ENCODE peak calls at places on chromosomes 16 and 17, in nine cellular contexts. N, M, H, G, B, Q, E, I and T are unnamed samples.

GRCh38 chr17:900336-900735 is 79.2 kb downstream of the NXN start:
- DNase-seq in I (no peak), Q (no peak), E (no peak), B (no peak), H (no peak), N (no peak), M (no peak), G (no peak), T (no peak)

GRCh38 chr17:59762022-59762825 is 54.8 kb downstream of the VMP1 start:
- DNase-seq in M (no peak), I (peak), E (no peak), B (no peak), Q (no peak), G (no peak), H (peak), N (no peak), T (no peak)

GRCh38 chr16:29007865-29008593 is 23.2 kb downstream of the LAT start:
- DNase-seq in H (peak), I (no peak), N (no peak), E (no peak), G (no peak), M (no peak), Q (no peak), B (no peak), T (no peak)

GRCh38 chr16:10097273-10097672 is 85.0 kb downstream of the GRIN2A start:
- DNase-seq in M (no peak), B (no peak), N (no peak), E (no peak), H (no peak), Q (no peak), I (no peak), G (no peak), T (no peak)

GRCh38 chr16:17556276-17557052 is 85.7 kb upstream of the XYLT1 start:
- DNase-seq in Q (no peak), E (no peak), N (no peak), G (no peak), B (peak), H (peak), I (peak), M (no peak), T (no peak)

GRCh38 chr17:59498421-59499307 is 66.7 kb upstream of the DHX40 start:
- DNase-seq in N (no peak), B (no peak), H (peak), I (no peak), G (no peak), E (no peak), M (no peak), Q (no peak), T (no peak)

GRCh38 chr17:28276011-28276410 is 43.0 kb upstream of the TMEM97 start:
- DNase-seq in N (no peak), E (no peak), B (no peak), Q (no peak), I (no peak), H (no peak), G (no peak), M (no peak), T (no peak)

GRCh38 chr17:32156656-32157055 is 14.4 kb downstream of the RHOT1 start:
- DNase-seq in Q (no peak), B (no peak), M (no peak), N (no peak), G (no peak), E (no peak), H (no peak), I (no peak), T (no peak)

GRCh38 chr17:48215583-48216139 is 108.1 kb downstream of the SNX11 start:
- DNase-seq in N (no peak), Q (no peak), I (peak), M (peak), E (no peak), G (no peak), H (peak), B (peak), T (no peak)

GRCh38 chr16:27959914-27960313 is 103.6 kb downstream of the GSG1L start:
- DNase-seq in B (no peak), I (no peak), G (no peak), N (no peak), M (no peak), Q (no peak), E (no peak), H (no peak), T (no peak)

GRCh38 chr17:73343168-73343634 is 31.4 kb upstream of the CDC42EP4 start:
- DNase-seq in I (no peak), G (peak), H (peak), B (peak), N (peak), E (peak), M (no peak), Q (peak), T (no peak)

GRCh38 chr17:76405967-76406647 is 21.7 kb downstream of the SPHK1 start:
- DNase-seq in H (no peak), M (peak), B (no peak), G (peak), E (peak), Q (no peak), N (peak), I (no peak), T (no peak)

GRCh38 chr17:64202683-64203430 is 60.2 kb downstream of the TEX2 start:
- DNase-seq in I (no peak), H (peak), M (no peak), B (no peak), N (no peak), G (no peak), E (no peak), Q (no peak), T (no peak)

GRCh38 chr17:68375566-68375965 is 81.7 kb downstream of the WIPI1 start:
- DNase-seq in E (no peak), N (no peak), I (no peak), M (no peak), H (no peak), Q (no peak), G (no peak), B (no peak), T (no peak)

GRCh38 chr16:69709456-69710084 is 16.8 kb downstream of the NQO1 start:
- DNase-seq in M (no peak), G (no peak), B (peak), N (no peak), I (peak), Q (peak), E (peak), H (peak), T (no peak)

GRCh38 chr17:35529868-35530267 is 7.6 kb downstream of the SLFN12L start:
- DNase-seq in H (no peak), I (no peak), N (no peak), M (no peak), E (no peak), B (no peak), G (no peak), Q (no peak), T (no peak)

GRCh38 chr16:50298075-50298460 is 31.7 kb downstream of the ADCY7 start:
- DNase-seq in M (no peak), E (no peak), G (no peak), Q (no peak), H (no peak), I (no peak), B (no peak), N (no peak), T (peak)

GRCh38 chr16:25109643-25110042 is 1.9 kb upstream of the LCMT1 start:
- DNase-seq in G (peak), I (peak), E (no peak), M (peak), N (peak), B (no peak), H (peak), Q (peak), T (no peak)

GRCh38 chr16:71344315-71344905 is 14.1 kb upstream of the CALB2 start:
- DNase-seq in B (no peak), G (no peak), M (no peak), N (no peak), H (no peak), E (no peak), I (no peak), Q (no peak), T (no peak)

GRCh38 chr16:67086829-67087228 is 22.9 kb upstream of the PHAF1 start:
- DNase-seq in Q (no peak), I (no peak), B (no peak), N (no peak), G (no peak), H (peak), M (no peak), E (no peak), T (no peak)

GRCh38 chr16:50400312-50400966 is 31.7 kb upstream of the BRD7 start:
- DNase-seq in E (no peak), N (no peak), Q (no peak), H (no peak), B (no peak), I (no peak), M (no peak), G (no peak), T (no peak)

GRCh38 chr17:8475227-8475626 is 39.5 kb downstream of the NDEL1 start:
- DNase-seq in H (no peak), E (no peak), N (no peak), B (no peak), I (no peak), M (no peak), Q (no peak), G (no peak), T (no peak)

GRCh38 chr17:34710226-34710625 is 130.8 kb downstream of the TMEM132E start:
- DNase-seq in B (no peak), I (no peak), G (no peak), N (no peak), H (no peak), M (no peak), E (no peak), Q (no peak), T (no peak)

GRCh38 chr17:16215002-16215272 is 397 bp downstream of the NCOR1 start:
- DNase-seq in Q (peak), H (peak), I (peak), N (peak), E (peak), M (peak), G (peak), B (peak), T (peak)

GRCh38 chr16:87194172-87194571 is 123.0 kb downstream of the C16orf95 start:
- DNase-seq in H (no peak), B (no peak), G (no peak), E (no peak), Q (no peak), N (no peak), I (no peak), M (no peak), T (no peak)

GRCh38 chr17:82881292-82881823 is 41.5 kb upstream of the ZNF750 start:
- DNase-seq in I (no peak), E (no peak), H (no peak), G (peak), N (no peak), M (no peak), B (no peak), Q (no peak), T (no peak)

GRCh38 chr16:67864594-67864993 is 8.3 kb upstream of the EDC4 start:
- DNase-seq in Q (no peak), N (no peak), I (no peak), E (no peak), M (no peak), H (no peak), B (no peak), G (no peak), T (no peak)

GRCh38 chr17:77440571-77440981 is 299.8 kb downstream of the SEC14L1 start:
- DNase-seq in Q (no peak), E (no peak), M (no peak), H (no peak), G (no peak), I (no peak), B (no peak), N (no peak), T (peak)
- H3K4me3 ChIP-seq in Q (no peak), E (no peak), M (no peak), H (no peak), G (no peak), I (no peak), B (no peak), N (no peak), T (no peak)

GRCh38 chr17:79150799-79151198 is 76.2 kb downstream of the ENGASE start:
- DNase-seq in E (no peak), G (no peak), B (no peak), M (no peak), H (no peak), N (no peak), I (no peak), Q (no peak), T (no peak)
- TF ChIP-seq CTCF in E (no peak), G (no peak), B (no peak), M (no peak), H (no peak), N (no peak), I (no peak), Q (no peak), T (no peak)

DNA sequence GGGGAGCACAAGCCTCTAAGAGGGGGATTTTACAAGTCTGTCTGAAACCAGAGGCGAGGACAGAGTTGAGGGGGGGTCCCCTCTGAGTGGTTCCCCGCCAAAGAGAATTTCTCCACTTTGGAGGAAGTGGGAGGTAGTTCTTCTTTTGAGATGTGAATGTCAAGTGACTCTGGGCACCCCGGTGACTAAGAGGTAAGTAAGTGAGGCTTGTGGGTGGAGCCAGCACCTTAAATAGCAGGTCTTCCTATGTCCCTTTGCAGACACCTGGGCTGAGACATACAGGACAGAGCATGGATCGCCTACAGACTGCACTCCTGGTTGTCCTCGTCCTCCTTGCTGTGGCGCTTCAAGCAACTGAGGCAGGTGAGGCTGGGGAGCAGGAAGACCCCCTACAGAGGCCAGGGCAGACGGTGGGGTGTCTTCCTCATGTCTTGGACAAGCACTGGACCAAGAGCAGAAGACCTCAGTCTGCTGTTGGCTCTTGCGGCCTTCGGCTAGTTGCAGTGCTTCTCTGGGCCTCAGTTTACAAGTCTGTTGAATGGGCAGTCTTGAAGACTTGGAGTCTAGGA is at the start of gene CCL22:
- DNase-seq in I (no peak), G (no peak), E (peak), B (no peak), Q (no peak), M (no peak), H (no peak), N (no peak), T (peak)
- H3K4me3 ChIP-seq in I (no peak), G (no peak), E (no peak), B (no peak), Q (no peak), M (no peak), H (no peak), N (no peak), T (peak)

DNA sequence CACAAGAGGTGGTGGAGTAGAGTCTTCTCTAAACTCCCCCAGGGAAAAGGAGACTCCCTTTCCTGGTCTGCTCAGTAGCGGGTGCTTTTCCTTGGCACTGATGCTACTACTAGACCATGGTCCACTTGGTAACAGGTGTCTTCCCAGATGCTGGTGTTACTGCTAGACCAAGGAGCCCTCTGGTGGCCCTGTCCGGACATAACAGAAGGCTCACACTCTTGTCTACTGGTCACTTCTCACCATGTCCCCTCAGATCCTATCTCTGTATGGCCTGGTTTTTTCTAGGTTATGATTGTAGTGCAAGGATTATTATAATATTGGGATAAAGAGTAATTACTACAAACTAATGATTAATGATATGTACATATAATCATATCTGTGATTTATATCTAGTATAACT is 49.7 kb upstream of the ARL4D start:
- DNase-seq in H (no peak), E (no peak), N (no peak), Q (no peak), B (no peak), I (peak), G (no peak), M (no peak), T (no peak)
- TF ChIP-seq CTCF in H (no peak), E (no peak), N (no peak), Q (no peak), B (peak), I (peak), G (no peak), M (no peak), T (no peak)

DNA sequence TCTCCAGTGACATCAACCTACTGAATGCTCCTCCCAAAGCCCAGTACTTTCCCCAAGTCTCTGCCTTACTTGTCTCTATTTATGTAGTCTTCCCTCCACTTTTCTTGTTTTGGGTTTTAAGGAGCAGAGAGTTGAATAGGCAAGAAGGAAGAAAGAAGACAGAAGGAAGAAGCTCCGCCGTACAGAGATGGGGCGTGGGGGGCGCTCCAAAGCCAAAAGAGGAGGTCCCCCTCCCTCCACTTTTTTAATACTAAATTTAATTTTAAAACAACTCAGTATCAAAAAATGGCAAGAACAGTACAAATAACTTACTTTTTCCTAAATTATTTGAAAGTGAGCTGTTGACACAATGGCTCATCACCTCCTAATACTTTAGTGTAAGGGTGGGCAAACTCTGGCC is 4.6 kb downstream of the EFTUD2 start:
- DNase-seq in N (no peak), B (no peak), H (no peak), Q (no peak), E (peak), M (no peak), I (no peak), G (no peak), T (no peak)
- H3K4me3 ChIP-seq in N (no peak), B (no peak), H (no peak), Q (no peak), E (no peak), M (no peak), I (no peak), G (no peak), T (no peak)

GRCh38 chr16:15526731-15527130 is 92.3 kb downstream of the BMERB1 start:
- DNase-seq in M (no peak), E (no peak), G (no peak), B (no peak), Q (no peak), I (no peak), N (no peak), H (no peak), T (no peak)

GRCh38 chr16:15526097-15526496 is 91.7 kb downstream of the BMERB1 start:
- DNase-seq in H (no peak), E (no peak), B (no peak), N (no peak), M (no peak), I (no peak), G (no peak), Q (no peak), T (no peak)

GRCh38 chr16:15530085-15530484 is 95.7 kb downstream of the BMERB1 start:
- DNase-seq in E (no peak), B (no peak), N (no peak), M (no peak), Q (no peak), I (no peak), H (no peak), G (no peak), T (no peak)

GRCh38 chr16:15532825-15533224 is 98.4 kb downstream of the BMERB1 start:
- DNase-seq in H (no peak), M (no peak), G (no peak), Q (no peak), I (no peak), E (no peak), B (no peak), N (no peak), T (no peak)

DNA sequence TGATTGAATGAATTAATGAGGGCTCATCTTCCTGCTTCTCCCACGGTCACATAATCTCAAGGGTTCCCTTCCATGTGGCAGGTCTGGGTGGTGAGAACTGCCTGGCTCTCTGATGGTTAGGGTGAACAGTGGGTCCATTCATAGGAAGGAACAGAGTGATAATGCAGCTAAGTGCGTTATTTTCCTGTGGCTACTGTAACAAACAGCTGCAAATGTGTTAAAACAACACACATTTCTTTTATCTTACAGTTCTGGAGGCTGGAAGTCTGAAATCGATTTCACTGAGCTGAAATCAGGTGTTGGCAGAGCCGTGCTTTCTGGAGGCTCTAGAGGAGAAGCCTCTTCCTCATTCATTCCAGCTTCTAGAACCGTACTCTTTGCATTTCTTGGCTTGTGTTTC is 95.3 kb downstream of the BMERB1 start:
- DNase-seq in M (no peak), Q (no peak), N (no peak), I (no peak), B (no peak), E (no peak), H (no peak), G (no peak), T (no peak)
- TF ChIP-seq CTCF in M (no peak), Q (no peak), N (no peak), I (no peak), B (no peak), E (no peak), H (no peak), G (no peak), T (no peak)

DNA sequence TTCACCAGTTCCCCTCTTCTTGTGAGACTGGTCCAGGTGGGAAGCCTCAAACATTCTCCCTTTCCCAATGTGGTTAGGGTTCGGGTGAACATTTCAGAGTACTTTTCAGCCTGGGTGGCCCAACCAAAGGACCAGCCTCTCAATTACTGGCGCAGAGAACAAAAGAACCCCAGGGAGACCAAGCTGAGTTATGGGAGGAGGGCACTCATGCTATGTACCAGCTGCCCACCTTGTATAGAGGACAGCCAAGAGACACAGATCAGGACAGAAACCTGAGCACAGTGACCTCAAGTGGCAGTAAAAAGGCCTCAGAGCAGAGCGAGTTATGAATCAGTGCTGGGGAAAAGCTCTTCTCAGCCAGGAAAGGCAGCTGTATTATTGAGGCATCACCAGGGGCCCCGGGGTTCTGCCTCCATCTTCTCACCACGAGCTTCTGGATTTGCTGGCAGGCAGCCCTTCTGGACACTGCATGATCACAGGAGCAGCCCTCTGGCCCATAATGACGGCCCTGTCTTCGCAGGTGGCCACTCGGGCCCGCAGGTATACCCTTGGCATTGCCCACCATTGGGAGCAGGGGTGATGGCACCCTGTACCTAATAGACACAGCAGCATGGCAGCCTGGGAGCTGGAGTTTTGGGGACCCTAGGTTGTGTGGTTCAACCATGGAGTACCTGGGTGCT is 3.8 kb downstream of the G6PC3 start:
- DNase-seq in E (no peak), Q (no peak), B (no peak), N (no peak), M (no peak), H (no peak), G (no peak), I (no peak), T (no peak)
- H3K4me3 ChIP-seq in E (no peak), Q (no peak), B (no peak), N (no peak), M (no peak), H (no peak), G (no peak), I (no peak), T (no peak)